ENCODE peak calls at places on chromosomes 12 and 14, in six cellular contexts. B is right lobe of liver; Y is AG09309; I is aorta; J is left ventricle myocardium inferior; X is effector memory CD4-positive, alpha-beta T cell. L is an unnamed sample.

GRCh38 chr12:57138526-57139272 is 8.7 kb downstream of the LRP1-AS start:
- DNase-seq in B (peak; percentile 94), Y (no peak), I (peak; percentile 89), J (peak; percentile 88), X (no peak), L (peak; percentile 84)

GRCh38 chr14:24334431-24335271 is at the start of gene ADCY4:
- DNase-seq in B (no peak), Y (no peak), I (peak; percentile 80), J (peak; percentile 68), X (no peak), L (no peak)

GRCh38 chr14:37545174-37545573 is 49.9 kb downstream of the FOXA1 start:
- DNase-seq in B (no peak), Y (no peak), I (no peak), J (no peak), X (no peak), L (no peak)

GRCh38 chr14:38134631-38135030 is 73.1 kb upstream of the SSTR1 start:
- DNase-seq in B (no peak), Y (no peak), I (no peak), J (no peak), X (no peak), L (no peak)

GRCh38 chr14:23567186-23568020 is at the start of gene AP1G2:
- DNase-seq in B (peak; percentile 91), Y (no peak), I (peak; percentile 91), J (peak; percentile 86), X (peak; percentile 74), L (peak; percentile 54)

GRCh38 chr12:69897744-69898143 is 72.7 kb downstream of the MYRFL start:
- DNase-seq in B (no peak), Y (peak; percentile 58), I (no peak), J (peak; percentile 58), X (no peak), L (peak; percentile 37)

GRCh38 chr12:49094104-49094948 is at the start of gene DHH:
- DNase-seq in B (no peak), Y (no peak), I (peak; percentile 81), J (peak; percentile 43), X (no peak), L (no peak)

GRCh38 chr12:116520801-116521471 is 38.2 kb upstream of the MAP1LC3B2 start:
- DNase-seq in B (no peak), Y (peak; percentile 76), I (no peak), J (no peak), X (no peak), L (no peak)

GRCh38 chr12:47722136-47722834 is 3.0 kb downstream of the ENDOU start:
- DNase-seq in B (no peak), Y (no peak), I (no peak), J (no peak), X (no peak), L (no peak)

GRCh38 chr12:81610955-81611889 is 147.9 kb downstream of the PPFIA2 start:
- DNase-seq in B (peak; percentile 31), Y (no peak), I (no peak), J (no peak), X (no peak), L (no peak)

GRCh38 chr12:120121343-120121742 is 4.8 kb upstream of the RAB35 start:
- DNase-seq in B (no peak), Y (no peak), I (no peak), J (no peak), X (no peak), L (no peak)

GRCh38 chr14:100524933-100525243 is 62.3 kb downstream of the BEGAIN start:
- DNase-seq in B (no peak), Y (no peak), I (peak; percentile 74), J (no peak), X (no peak), L (no peak)

GRCh38 chr14:103022669-103023044 is 34.7 kb downstream of the CDC42BPB start:
- DNase-seq in B (no peak), Y (no peak), I (peak; percentile 41), J (no peak), X (no peak), L (no peak)

DNA sequence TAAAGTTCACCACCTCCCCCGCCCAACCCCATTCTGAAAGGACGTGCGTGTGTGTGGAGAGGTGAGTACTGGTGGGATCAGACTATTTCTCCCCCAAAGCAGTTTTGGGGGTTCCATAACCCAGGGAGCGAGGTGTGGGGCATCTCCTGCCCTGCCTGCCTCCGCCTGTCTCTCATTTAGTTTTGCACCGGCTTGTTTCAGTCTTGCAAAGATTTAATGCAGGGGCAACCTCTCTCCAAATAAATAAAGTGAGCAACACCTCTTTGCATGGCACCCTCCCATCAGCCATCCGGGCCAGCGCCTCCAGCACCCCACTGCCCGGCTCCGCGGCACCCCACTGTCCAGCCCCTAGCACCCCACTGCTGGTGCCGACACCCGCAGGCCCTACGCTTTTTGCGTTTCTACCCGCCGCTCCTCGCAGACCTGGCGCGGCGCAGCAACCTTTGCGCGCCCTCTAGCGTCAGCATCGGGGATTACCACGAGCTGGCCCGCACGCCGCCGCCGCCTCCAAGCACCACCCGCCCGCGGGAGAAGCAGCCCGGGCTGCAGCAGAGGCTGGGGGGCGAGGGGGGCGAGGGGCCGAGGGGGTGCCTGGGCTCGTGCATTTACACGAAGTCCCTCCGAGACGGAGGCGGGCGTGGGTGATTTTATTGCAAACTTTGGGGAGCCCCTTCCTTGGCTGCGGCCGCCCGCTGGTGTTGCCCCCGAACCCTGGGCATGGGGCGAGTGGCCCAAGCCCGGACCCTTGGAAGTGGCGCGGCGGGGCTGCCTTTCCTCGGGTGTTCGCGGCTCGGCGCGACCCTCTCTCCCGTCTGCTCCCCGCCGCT is 55.8 kb upstream of the VRK1 start:
- DNase-seq in B (peak; percentile 75), Y (no peak), I (peak; percentile 88), J (peak; percentile 51), X (peak; percentile 50), L (peak; percentile 13)
- H3K4me3 ChIP-seq in B (no peak overlapping the region), Y (peak overlapping the region; percentile 59), I (no peak overlapping the region), J (peak overlapping the region; percentile 59), X (peak overlapping the region; percentile 35), L (peak overlapping the region; percentile 39)

GRCh38 chr12:93818488-93819047 is 141.4 kb downstream of the CRADD start:
- DNase-seq in B (no peak), Y (no peak), I (no peak), J (peak; percentile 35), X (no peak), L (no peak)

GRCh38 chr12:93819048-93819491 is 141.9 kb downstream of the CRADD start:
- DNase-seq in B (no peak), Y (no peak), I (no peak), J (peak; percentile 55), X (no peak), L (peak; percentile 64)

GRCh38 chr12:93813181-93813580 is 136.0 kb downstream of the CRADD start:
- DNase-seq in B (no peak), Y (no peak), I (no peak), J (no peak), X (no peak), L (no peak)

GRCh38 chr12:93812616-93813015 is 135.4 kb downstream of the CRADD start:
- DNase-seq in B (no peak), Y (peak; percentile 95), I (no peak), J (no peak), X (no peak), L (no peak)

GRCh38 chr12:93813972-93814821 is 137.0 kb downstream of the CRADD start:
- DNase-seq in B (peak; percentile 87), Y (no peak), I (peak; percentile 79), J (peak; percentile 84), X (no peak), L (peak; percentile 95)
- H3K4me3 ChIP-seq in B (no peak overlapping the region), Y (no peak overlapping the region), I (no peak overlapping the region), J (peak overlapping the region; percentile 41), X (no peak overlapping the region), L (peak overlapping the region; percentile 40)

GRCh38 chr12:27270148-27270547 is 26.1 kb downstream of the STK38L start:
- DNase-seq in B (no peak), Y (no peak), I (no peak), J (no peak), X (no peak), L (no peak)

GRCh38 chr12:27276275-27276674 is 32.2 kb downstream of the STK38L start:
- DNase-seq in B (no peak), Y (no peak), I (no peak), J (no peak), X (no peak), L (no peak)

GRCh38 chr12:27274706-27275105 is 30.6 kb downstream of the STK38L start:
- DNase-seq in B (no peak), Y (no peak), I (no peak), J (no peak), X (no peak), L (no peak)

GRCh38 chr12:27273114-27273513 is 29.0 kb downstream of the STK38L start:
- DNase-seq in B (no peak), Y (no peak), I (no peak), J (no peak), X (no peak), L (no peak)

GRCh38 chr12:27272375-27273028 is 28.4 kb downstream of the STK38L start:
- DNase-seq in B (no peak), Y (no peak), I (no peak), J (no peak), X (no peak), L (no peak)
- H3K4me3 ChIP-seq in B (no peak overlapping the region), Y (no peak overlapping the region), I (no peak overlapping the region), J (peak overlapping the region; percentile 20), X (no peak overlapping the region), L (no peak overlapping the region)

GRCh38 chr12:32532951-32533350 is 133.6 kb downstream of the FGD4 start:
- DNase-seq in B (no peak), Y (no peak), I (no peak), J (no peak), X (no peak), L (no peak)

GRCh38 chr12:32535260-32535999 is 136.1 kb downstream of the FGD4 start:
- DNase-seq in B (peak; percentile 88), Y (no peak), I (peak; percentile 91), J (peak; percentile 89), X (no peak), L (peak; percentile 84)

GRCh38 chr12:32533971-32534590 is 134.7 kb downstream of the FGD4 start:
- DNase-seq in B (peak; percentile 84), Y (peak; percentile 79), I (peak; percentile 81), J (peak; percentile 31), X (no peak), L (peak; percentile 79)

GRCh38 chr12:32536000-32536345 is 136.6 kb downstream of the FGD4 start:
- DNase-seq in B (no peak), Y (no peak), I (no peak), J (no peak), X (no peak), L (no peak)

GRCh38 chr12:32534698-32535097 is 135.3 kb downstream of the FGD4 start:
- DNase-seq in B (no peak), Y (no peak), I (no peak), J (no peak), X (no peak), L (no peak)
- H3K4me3 ChIP-seq in B (peak overlapping the region; percentile 22), Y (peak overlapping the region; percentile 35), I (peak overlapping the region; percentile 97), J (peak overlapping the region; percentile 66), X (no peak overlapping the region), L (peak overlapping the region; percentile 62)

DNA sequence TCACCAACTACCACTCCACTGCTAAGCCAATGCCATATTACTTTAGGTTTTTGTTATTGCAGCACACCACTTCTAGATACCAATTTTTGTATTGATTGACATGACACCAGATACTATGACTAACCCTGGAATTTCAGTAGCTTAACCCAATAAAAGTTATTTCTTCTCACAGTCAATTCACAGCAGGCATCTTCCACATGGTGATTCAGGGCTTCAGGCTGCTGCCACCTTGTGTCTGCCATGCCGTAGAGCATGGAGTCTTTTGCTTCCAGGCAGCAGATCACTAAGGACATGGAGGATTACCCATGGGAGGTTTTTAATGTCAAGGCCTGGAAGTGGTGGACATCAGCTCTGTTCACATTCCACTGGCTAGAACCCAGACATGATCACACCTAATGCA is 56.4 kb upstream of the LTA4H start:
- DNase-seq in B (no peak), Y (no peak), I (no peak), J (no peak), X (no peak), L (no peak)
- H3K4me3 ChIP-seq in B (no peak overlapping the region), Y (no peak overlapping the region), I (no peak overlapping the region), J (no peak overlapping the region), X (no peak overlapping the region), L (no peak overlapping the region)

L was measured in gastrocnemius medialis.